ENCODE peak calls at places on chromosomes 6 and 20, in four cellular contexts. One of them, this sample, is unnamed.

GRCh38 chr20:48601798-48602197 is 226.0 kb downstream of the PREX1 start:
- DNase-seq in RWPE1: no peak
- DNase-seq in CD4-positive, CD25-positive, alpha-beta regulatory T cell: no peak
- DNase-seq in fibroblast of lung: no peak
- DNase-seq in this sample: no peak

GRCh38 chr6:137363805-137364138 is 130.4 kb downstream of the OLIG3 start:
- DNase-seq in CD4-positive, CD25-positive, alpha-beta regulatory T cell: peak; percentile 58
- DNase-seq in RWPE1: peak; percentile 6
- DNase-seq in fibroblast of lung: no peak
- DNase-seq in this sample: no peak

GRCh38 chr20:8398289-8399051 is 266.4 kb downstream of the PLCB1 start:
- DNase-seq in RWPE1: no peak
- DNase-seq in CD4-positive, CD25-positive, alpha-beta regulatory T cell: no peak
- DNase-seq in fibroblast of lung: no peak
- DNase-seq in this sample: no peak

GRCh38 chr6:7373739-7374138 is 15.8 kb downstream of the CAGE1 start:
- DNase-seq in CD4-positive, CD25-positive, alpha-beta regulatory T cell: no peak
- DNase-seq in RWPE1: no peak
- DNase-seq in fibroblast of lung: no peak
- DNase-seq in this sample: no peak

GRCh38 chr6:140105857-140106256 is 731.4 kb upstream of the CITED2 start:
- DNase-seq in CD4-positive, CD25-positive, alpha-beta regulatory T cell: no peak
- DNase-seq in fibroblast of lung: peak; percentile 17
- DNase-seq in RWPE1: peak; percentile 9
- DNase-seq in this sample: no peak

GRCh38 chr20:46371656-46372055 is 34.8 kb downstream of the ELMO2 start:
- DNase-seq in fibroblast of lung: no peak
- DNase-seq in CD4-positive, CD25-positive, alpha-beta regulatory T cell: no peak
- DNase-seq in RWPE1: no peak
- DNase-seq in this sample: no peak

GRCh38 chr6:23306251-23306950 is 737.0 kb downstream of the HDGFL1 start:
- DNase-seq in CD4-positive, CD25-positive, alpha-beta regulatory T cell: no peak
- DNase-seq in fibroblast of lung: no peak
- DNase-seq in RWPE1: no peak
- DNase-seq in this sample: no peak

GRCh38 chr6:146673069-146673468 is 74.3 kb downstream of the ADGB start:
- DNase-seq in CD4-positive, CD25-positive, alpha-beta regulatory T cell: no peak
- DNase-seq in RWPE1: no peak
- DNase-seq in fibroblast of lung: no peak
- DNase-seq in this sample: no peak

GRCh38 chr20:57462781-57463180 is 62.2 kb downstream of the CTCFL start:
- DNase-seq in RWPE1: no peak
- DNase-seq in CD4-positive, CD25-positive, alpha-beta regulatory T cell: no peak
- DNase-seq in fibroblast of lung: no peak
- DNase-seq in this sample: no peak

GRCh38 chr20:24783631-24784492 is 165.2 kb upstream of the CST7 start:
- DNase-seq in CD4-positive, CD25-positive, alpha-beta regulatory T cell: no peak
- DNase-seq in fibroblast of lung: no peak
- DNase-seq in RWPE1: no peak
- DNase-seq in this sample: no peak

GRCh38 chr6:161836643-161837448 is 563.0 kb upstream of the AGPAT4 start:
- DNase-seq in RWPE1: no peak
- DNase-seq in fibroblast of lung: peak; percentile 58
- DNase-seq in CD4-positive, CD25-positive, alpha-beta regulatory T cell: no peak
- DNase-seq in this sample: no peak

GRCh38 chr6:139679516-139680179 is 305.2 kb upstream of the CITED2 start:
- DNase-seq in RWPE1: no peak
- DNase-seq in CD4-positive, CD25-positive, alpha-beta regulatory T cell: no peak
- DNase-seq in fibroblast of lung: peak; percentile 50
- DNase-seq in this sample: no peak

GRCh38 chr6:139029470-139030210 is 1.1 kb downstream of the ABRACL start:
- DNase-seq in RWPE1: peak; percentile 30
- DNase-seq in CD4-positive, CD25-positive, alpha-beta regulatory T cell: no peak
- DNase-seq in fibroblast of lung: peak; percentile 85
- DNase-seq in this sample: no peak

GRCh38 chr6:84763397-84764331 is 734 bp downstream of the TBX18 start:
- DNase-seq in CD4-positive, CD25-positive, alpha-beta regulatory T cell: no peak
- DNase-seq in RWPE1: peak; percentile 85
- DNase-seq in fibroblast of lung: peak; percentile 72
- DNase-seq in this sample: no peak

GRCh38 chr20:38060536-38060935 is 27.0 kb downstream of the RPRD1B start:
- DNase-seq in RWPE1: no peak
- DNase-seq in fibroblast of lung: no peak
- DNase-seq in CD4-positive, CD25-positive, alpha-beta regulatory T cell: no peak
- DNase-seq in this sample: no peak

GRCh38 chr20:36802326-36803223 is 29.0 kb upstream of the DSN1 start:
- DNase-seq in RWPE1: no peak
- DNase-seq in CD4-positive, CD25-positive, alpha-beta regulatory T cell: no peak
- DNase-seq in fibroblast of lung: peak; percentile 72
- DNase-seq in this sample: no peak

GRCh38 chr6:95099410-95099809 is 477.9 kb upstream of the MANEA start:
- DNase-seq in CD4-positive, CD25-positive, alpha-beta regulatory T cell: no peak
- DNase-seq in fibroblast of lung: no peak
- DNase-seq in RWPE1: no peak
- DNase-seq in this sample: no peak

GRCh38 chr6:71727632-71728294 is 158.6 kb upstream of the RIMS1 start:
- DNase-seq in RWPE1: no peak
- DNase-seq in CD4-positive, CD25-positive, alpha-beta regulatory T cell: no peak
- DNase-seq in fibroblast of lung: no peak
- DNase-seq in this sample: no peak

GRCh38 chr6:66628917-66629316 is 921.9 kb upstream of the EYS start:
- DNase-seq in RWPE1: no peak
- DNase-seq in CD4-positive, CD25-positive, alpha-beta regulatory T cell: no peak
- DNase-seq in fibroblast of lung: peak; percentile 49
- DNase-seq in this sample: no peak

GRCh38 chr20:12434672-12435071 is 517.0 kb downstream of the BTBD3 start:
- DNase-seq in RWPE1: no peak
- DNase-seq in fibroblast of lung: no peak
- DNase-seq in CD4-positive, CD25-positive, alpha-beta regulatory T cell: no peak
- DNase-seq in this sample: no peak

DNA sequence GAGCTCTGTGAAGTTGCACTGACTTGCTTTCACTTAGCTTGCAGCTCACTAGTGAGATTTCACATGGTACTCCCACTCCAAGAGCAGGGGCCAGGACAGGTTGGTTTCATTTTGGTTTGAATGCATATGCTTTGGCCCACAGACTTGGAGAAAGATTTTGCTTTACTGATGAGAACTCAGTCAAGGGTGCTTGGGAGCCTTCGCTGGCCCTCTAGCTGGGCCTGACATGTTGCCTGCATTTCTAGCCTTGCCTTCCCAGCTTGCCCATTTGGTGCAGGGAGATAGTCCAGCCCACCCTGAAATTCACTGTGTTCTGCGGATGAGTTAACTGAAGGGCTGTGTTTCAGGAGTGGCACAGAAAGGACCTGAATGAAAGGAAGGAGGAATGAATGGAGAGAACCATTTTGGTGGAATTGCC is 1.9 kb downstream of the SGK1 start:
- DNase-seq in fibroblast of lung: no peak
- DNase-seq in CD4-positive, CD25-positive, alpha-beta regulatory T cell: no peak
- DNase-seq in RWPE1: no peak
- DNase-seq in this sample: no peak
- H3K27ac ChIP-seq in fibroblast of lung: no peak overlapping the region
- H3K27ac ChIP-seq in CD4-positive, CD25-positive, alpha-beta regulatory T cell: no peak overlapping the region
- H3K27ac ChIP-seq in RWPE1: no peak overlapping the region
- H3K27ac ChIP-seq in this sample: no peak overlapping the region

DNA sequence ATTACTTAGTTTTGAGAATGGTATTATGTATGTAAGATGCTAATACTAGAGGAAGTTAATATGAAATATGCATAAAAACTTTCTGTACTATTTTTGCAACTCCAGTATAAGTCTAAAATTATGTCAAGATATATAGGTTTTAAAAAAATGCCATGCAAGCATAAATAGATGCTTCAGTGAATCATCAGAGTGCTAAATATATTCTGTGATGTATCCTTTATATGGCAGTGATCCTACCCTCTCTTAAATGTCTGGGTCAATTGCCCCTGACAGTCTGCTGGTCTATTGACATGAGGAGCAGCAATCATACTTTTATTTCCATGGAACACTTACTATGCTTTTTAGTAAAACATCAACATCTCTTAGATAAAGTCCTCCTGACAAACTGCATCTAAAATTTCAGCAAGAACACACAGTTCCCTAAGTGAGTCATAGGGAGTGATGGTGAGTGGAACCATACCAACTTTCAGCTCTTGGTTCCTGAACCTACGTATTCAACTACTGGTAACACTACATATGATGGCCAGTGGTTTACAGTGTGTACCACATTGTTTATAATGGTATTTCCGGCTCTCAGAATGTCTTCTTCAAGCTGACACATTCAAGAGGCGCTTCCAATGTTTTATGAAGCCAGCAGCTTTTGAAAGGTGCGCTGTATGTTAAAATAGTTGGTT is 928.7 kb upstream of the GJE1 start:
- DNase-seq in RWPE1: no peak
- DNase-seq in CD4-positive, CD25-positive, alpha-beta regulatory T cell: no peak
- DNase-seq in fibroblast of lung: peak; percentile 98
- DNase-seq in this sample: no peak
- H3K27ac ChIP-seq in RWPE1: no peak overlapping the region
- H3K27ac ChIP-seq in CD4-positive, CD25-positive, alpha-beta regulatory T cell: no peak overlapping the region
- H3K27ac ChIP-seq in fibroblast of lung: no peak overlapping the region
- H3K27ac ChIP-seq in this sample: no peak overlapping the region

GRCh38 chr6:56400273-56400672 is 152.9 kb upstream of the COL21A1 start:
- DNase-seq in CD4-positive, CD25-positive, alpha-beta regulatory T cell: no peak
- DNase-seq in RWPE1: no peak
- DNase-seq in fibroblast of lung: no peak
- DNase-seq in this sample: no peak

GRCh38 chr6:56399672-56400263 is 152.4 kb upstream of the COL21A1 start:
- DNase-seq in RWPE1: no peak
- DNase-seq in fibroblast of lung: no peak
- DNase-seq in CD4-positive, CD25-positive, alpha-beta regulatory T cell: no peak
- DNase-seq in this sample: no peak

GRCh38 chr6:56406276-56407269 is 159.2 kb upstream of the COL21A1 start:
- DNase-seq in fibroblast of lung: no peak
- DNase-seq in CD4-positive, CD25-positive, alpha-beta regulatory T cell: no peak
- DNase-seq in RWPE1: no peak
- DNase-seq in this sample: no peak

GRCh38 chr6:56401477-56402070 is 154.2 kb upstream of the COL21A1 start:
- DNase-seq in CD4-positive, CD25-positive, alpha-beta regulatory T cell: no peak
- DNase-seq in fibroblast of lung: no peak
- DNase-seq in RWPE1: no peak
- DNase-seq in this sample: no peak

DNA sequence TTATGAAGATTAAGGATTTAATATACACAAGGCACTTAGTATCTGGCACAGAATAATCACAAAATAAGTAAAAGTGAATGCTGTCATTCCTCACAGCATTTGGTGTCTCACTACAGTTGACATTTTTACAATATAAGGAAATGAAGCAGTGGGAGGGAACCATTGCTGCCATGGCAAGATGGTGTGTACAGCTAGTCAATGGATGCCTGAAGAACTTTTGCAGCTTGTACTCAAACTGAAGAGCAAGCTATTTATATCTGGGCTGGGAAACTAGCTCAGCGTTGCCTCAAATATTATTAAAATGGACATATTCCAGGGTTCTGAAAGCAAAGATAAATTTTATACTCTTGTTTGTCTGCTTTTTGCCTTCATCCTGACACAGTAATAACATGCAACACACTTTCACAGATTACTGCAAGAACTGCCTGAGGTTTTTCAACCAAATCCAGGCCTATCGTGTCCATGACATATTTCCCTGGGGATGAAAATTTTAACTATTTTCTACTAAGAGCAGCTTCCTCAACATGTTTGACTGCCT is 156.4 kb upstream of the COL21A1 start:
- DNase-seq in CD4-positive, CD25-positive, alpha-beta regulatory T cell: no peak
- DNase-seq in fibroblast of lung: no peak
- DNase-seq in RWPE1: no peak
- DNase-seq in this sample: no peak
- H3K27ac ChIP-seq in CD4-positive, CD25-positive, alpha-beta regulatory T cell: no peak overlapping the region
- H3K27ac ChIP-seq in fibroblast of lung: no peak overlapping the region
- H3K27ac ChIP-seq in RWPE1: no peak overlapping the region
- H3K27ac ChIP-seq in this sample: no peak overlapping the region

GRCh38 chr20:47547034-47547387 is 45.3 kb downstream of the NCOA3 start:
- DNase-seq in CD4-positive, CD25-positive, alpha-beta regulatory T cell: no peak
- DNase-seq in fibroblast of lung: no peak
- DNase-seq in RWPE1: no peak
- DNase-seq in this sample: no peak

GRCh38 chr20:47552996-47553395 is 51.3 kb downstream of the NCOA3 start:
- DNase-seq in RWPE1: no peak
- DNase-seq in fibroblast of lung: no peak
- DNase-seq in CD4-positive, CD25-positive, alpha-beta regulatory T cell: no peak
- DNase-seq in this sample: no peak

GRCh38 chr20:47551240-47551639 is 49.6 kb downstream of the NCOA3 start:
- DNase-seq in fibroblast of lung: no peak
- DNase-seq in RWPE1: no peak
- DNase-seq in CD4-positive, CD25-positive, alpha-beta regulatory T cell: no peak
- DNase-seq in this sample: no peak

GRCh38 chr20:47549671-47550070 is 48.0 kb downstream of the NCOA3 start:
- DNase-seq in CD4-positive, CD25-positive, alpha-beta regulatory T cell: no peak
- DNase-seq in fibroblast of lung: no peak
- DNase-seq in RWPE1: no peak
- DNase-seq in this sample: no peak

DNA sequence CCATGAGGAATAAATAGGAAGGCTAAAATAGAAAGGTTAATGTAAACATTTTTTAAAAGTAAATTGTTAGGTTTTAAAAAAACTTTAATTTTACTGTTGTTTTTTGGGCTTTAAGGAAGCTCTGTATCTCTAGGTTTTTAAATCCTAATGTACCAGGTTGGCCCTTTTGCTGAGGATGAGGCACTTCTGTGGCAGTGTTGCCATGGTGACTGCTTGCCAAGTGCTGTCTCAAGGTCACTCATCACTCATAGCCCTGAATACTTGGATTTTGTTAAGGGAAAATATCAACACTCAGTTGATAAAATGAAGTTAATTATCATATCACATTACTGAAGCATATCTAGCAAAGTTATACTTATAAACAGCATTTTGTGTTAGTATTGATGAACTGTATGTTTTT is 50.2 kb downstream of the NCOA3 start:
- DNase-seq in fibroblast of lung: no peak
- DNase-seq in RWPE1: no peak
- DNase-seq in CD4-positive, CD25-positive, alpha-beta regulatory T cell: no peak
- DNase-seq in this sample: no peak
- H3K27ac ChIP-seq in fibroblast of lung: no peak overlapping the region
- H3K27ac ChIP-seq in RWPE1: no peak overlapping the region
- H3K27ac ChIP-seq in CD4-positive, CD25-positive, alpha-beta regulatory T cell: no peak overlapping the region
- H3K27ac ChIP-seq in this sample: no peak overlapping the region

DNA sequence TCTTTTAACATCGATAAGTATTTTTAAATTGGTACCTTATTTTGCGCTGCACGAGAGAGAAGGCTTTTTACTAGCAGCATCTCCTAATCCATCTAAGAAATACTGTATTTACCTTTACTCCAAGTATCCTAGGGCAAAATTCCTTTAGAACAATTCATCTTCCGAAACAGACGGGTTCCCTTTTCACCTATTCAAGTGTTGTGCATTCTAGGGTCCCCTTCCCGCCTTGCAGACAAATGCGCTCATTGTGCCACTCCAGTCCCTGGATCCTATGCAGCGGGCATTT is 735 bp upstream of the SCAF8 start:
- DNase-seq in CD4-positive, CD25-positive, alpha-beta regulatory T cell: no peak
- DNase-seq in RWPE1: peak; percentile 38
- DNase-seq in fibroblast of lung: no peak
- DNase-seq in this sample: no peak
- H3K27ac ChIP-seq in CD4-positive, CD25-positive, alpha-beta regulatory T cell: no peak overlapping the region
- H3K27ac ChIP-seq in RWPE1: peak overlapping the region; percentile 95
- H3K27ac ChIP-seq in fibroblast of lung: peak overlapping the region; percentile 98
- H3K27ac ChIP-seq in this sample: peak overlapping the region; percentile 95

GRCh38 chr20:35171438-35171752 is 477 bp upstream of the PROCR start:
- DNase-seq in CD4-positive, CD25-positive, alpha-beta regulatory T cell: no peak
- DNase-seq in fibroblast of lung: no peak
- DNase-seq in RWPE1: no peak
- DNase-seq in this sample: no peak
- H3K27ac ChIP-seq in CD4-positive, CD25-positive, alpha-beta regulatory T cell: no peak overlapping the region
- H3K27ac ChIP-seq in fibroblast of lung: no peak overlapping the region
- H3K27ac ChIP-seq in RWPE1: peak overlapping the region; percentile 84
- H3K27ac ChIP-seq in this sample: peak overlapping the region; percentile 57

This sample was measured in epithelial cell of prostate.